ENCODE peak calls at places on chromosomes 12 and 14, in six cellular contexts. N, T, Q, A, G and E are unnamed samples.
A peak's percentile ranks its signal among the peaks of the same experiment; 100 is the strongest.

GRCh38 chr12:70920891-70921290 is 353 bp upstream of the PTPRR start:
- DNase-seq in T (no peak), Q (no peak), A (no peak), G (no peak), N (no peak), E (no peak)

GRCh38 chr12:45208604-45209487 is 7.0 kb upstream of the ANO6 start:
- DNase-seq in Q (no peak), G (peak; percentile 26), T (no peak), N (peak; percentile 85), A (peak; percentile 60), E (no peak)

GRCh38 chr14:87052646-87053225 is 940.2 kb downstream of the GALC start:
- DNase-seq in A (no peak), T (no peak), N (no peak), Q (no peak), G (no peak), E (no peak)

GRCh38 chr12:24754690-24755638 is 193.9 kb downstream of the BCAT1 start:
- DNase-seq in G (no peak), T (no peak), Q (no peak), N (peak; percentile 92), A (peak; percentile 92), E (no peak)

GRCh38 chr12:74535536-74535935 is 2.1 kb upstream of the ATXN7L3B start:
- DNase-seq in A (no peak), G (peak; percentile 53), N (no peak), Q (no peak), T (no peak), E (no peak)

GRCh38 chr12:107344035-107344808 is 250.9 kb upstream of the CRY1 start:
- DNase-seq in N (peak; percentile 77), Q (no peak), T (no peak), G (no peak), A (peak; percentile 79), E (no peak)

GRCh38 chr12:127559349-127560040 is 707.5 kb upstream of the TMEM132C start:
- DNase-seq in Q (no peak), N (peak; percentile 97), G (peak; percentile 96), A (peak; percentile 96), T (no peak), E (peak; percentile 4)

GRCh38 chr12:810635-811415 is 58.4 kb downstream of the WNK1 start:
- DNase-seq in T (no peak), A (no peak), G (no peak), Q (no peak), N (peak; percentile 35), E (no peak)

GRCh38 chr14:77570706-77571293 is 45.6 kb downstream of the SPTLC2 start:
- DNase-seq in A (no peak), Q (no peak), T (no peak), G (no peak), N (no peak), E (no peak)

GRCh38 chr12:40263616-40264409 is 39.0 kb downstream of the LRRK2 start:
- DNase-seq in Q (no peak), T (no peak), N (no peak), A (peak; percentile 45), G (peak; percentile 8), E (no peak)

GRCh38 chr14:67487937-67488893 is at the start of gene TMEM229B:
- DNase-seq in Q (peak; percentile 86), T (no peak), A (peak; percentile 42), G (peak; percentile 90), N (no peak), E (no peak)

GRCh38 chr14:21557084-21557901 is 22.6 kb downstream of the OR10G3 start:
- DNase-seq in Q (peak; percentile 80), T (peak; percentile 90), A (peak; percentile 95), G (peak; percentile 90), N (peak; percentile 88), E (peak; percentile 73)

GRCh38 chr12:120536064-120536791 is 2.1 kb downstream of the RNF10 start:
- DNase-seq in Q (peak; percentile 52), T (no peak), G (no peak), N (no peak), A (no peak), E (no peak)

GRCh38 chr14:54148251-54148650 is 191.6 kb upstream of the BMP4 start:
- DNase-seq in T (no peak), Q (no peak), A (peak; percentile 28), G (no peak), N (no peak), E (no peak)

GRCh38 chr14:33465952-33466700 is 484.7 kb downstream of the EGLN3 start:
- DNase-seq in A (peak; percentile 55), G (no peak), T (no peak), Q (no peak), N (no peak), E (no peak)

GRCh38 chr12:96981053-96981452 is 74.0 kb downstream of the NEDD1 start:
- DNase-seq in Q (no peak), G (peak; percentile 8), A (peak; percentile 76), T (no peak), N (peak; percentile 92), E (no peak)

GRCh38 chr12:578743-579449 is 84.3 kb downstream of the NINJ2 start:
- DNase-seq in A (no peak), G (no peak), N (no peak), Q (no peak), T (peak; percentile 37), E (no peak)

GRCh38 chr12:109523071-109523470 is 45.6 kb downstream of the UBE3B start:
- DNase-seq in T (no peak), A (no peak), Q (no peak), G (no peak), N (no peak), E (no peak)

DNA sequence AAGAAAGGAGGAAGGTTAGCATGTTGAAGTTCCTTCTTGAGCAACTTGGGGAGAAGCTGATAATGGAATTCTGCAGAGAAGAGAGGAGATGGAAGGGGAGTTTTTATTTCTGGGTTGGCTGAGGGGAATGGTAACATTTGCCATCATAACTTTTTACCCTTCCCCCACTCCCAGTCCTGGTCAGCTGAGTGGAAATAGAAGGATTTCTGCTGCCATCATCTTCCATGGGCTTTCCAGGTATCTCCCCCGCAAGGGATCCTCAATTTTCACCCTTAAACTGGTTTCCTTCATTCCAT is 1.3 kb downstream of the DTX3 start:
- DNase-seq in Q (no peak), G (no peak), T (no peak), N (no peak), A (no peak), E (no peak)
- TF ChIP-seq CTCF in Q (no peak), G (no peak), T (no peak), N (no peak), A (no peak), E (no peak)

GRCh38 chr12:131116437-131117117 is 162.9 kb downstream of the ADGRD1 start:
- DNase-seq in G (peak; percentile 35), T (no peak), A (peak; percentile 15), Q (no peak), N (peak; percentile 43), E (peak; percentile 61)
- TF ChIP-seq CTCF in G (peak; percentile 69), T (no peak), A (peak; percentile 2), Q (no peak), N (peak; percentile 20), E (no peak)

GRCh38 chr12:48446372-48446771 is 26.0 kb upstream of the ANP32D start:
- DNase-seq in T (no peak), A (peak; percentile 2), G (no peak), N (peak; percentile 12), Q (no peak), E (no peak)

GRCh38 chr12:48447755-48448154 is 24.6 kb upstream of the ANP32D start:
- DNase-seq in N (no peak), A (no peak), G (peak; percentile 41), Q (no peak), T (no peak), E (no peak)

GRCh38 chr12:48445538-48445937 is 26.8 kb upstream of the ANP32D start:
- DNase-seq in G (no peak), A (no peak), T (no peak), N (no peak), Q (no peak), E (no peak)

GRCh38 chr12:48441122-48441521 is 31.2 kb upstream of the ANP32D start:
- DNase-seq in A (no peak), T (no peak), Q (no peak), G (no peak), N (no peak), E (no peak)

DNA sequence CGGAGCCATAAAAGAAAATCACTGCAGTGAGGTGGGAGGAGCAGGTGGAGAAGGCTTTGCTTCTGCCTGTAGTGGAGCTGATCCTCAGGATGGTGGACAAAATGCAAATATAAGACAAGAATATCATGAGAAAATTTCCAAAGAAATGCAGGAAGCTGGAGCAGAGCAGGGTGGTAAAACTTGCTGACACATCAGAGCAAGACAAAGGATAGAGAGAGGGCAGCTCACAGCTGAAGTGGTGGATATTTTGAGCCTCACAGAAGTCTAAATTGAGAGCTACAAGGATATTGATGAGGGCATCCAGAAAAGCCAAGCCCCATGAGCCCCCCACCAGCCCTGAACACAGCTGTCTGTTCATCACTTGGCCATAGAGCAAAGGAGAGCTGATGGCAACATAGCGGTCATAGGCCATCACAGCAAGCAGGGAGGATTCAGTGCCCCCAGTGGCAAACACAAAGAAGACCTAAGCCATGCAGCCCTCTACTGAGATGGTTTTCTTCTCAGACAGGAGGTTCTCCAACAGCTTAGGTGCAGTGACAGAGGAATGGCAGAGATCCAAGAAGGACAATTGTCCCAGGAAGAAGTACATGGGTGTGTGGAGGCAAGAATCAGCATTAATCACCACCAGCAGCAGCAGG is 30.0 kb upstream of the ANP32D start:
- DNase-seq in G (peak; percentile 8), Q (no peak), T (no peak), N (no peak), A (no peak), E (no peak)
- TF ChIP-seq CTCF in G (peak; percentile 24), Q (no peak), T (no peak), N (no peak), A (no peak), E (no peak)

GRCh38 chr12:3122841-3123678 is 45.9 kb downstream of the TSPAN9 start:
- DNase-seq in N (peak; percentile 81), A (peak; percentile 69), Q (no peak), G (no peak), T (peak; percentile 88), E (peak; percentile 86)
- TF ChIP-seq CTCF in N (peak; percentile 29), A (peak; percentile 50), Q (no peak), G (no peak), T (no peak), E (no peak)

DNA sequence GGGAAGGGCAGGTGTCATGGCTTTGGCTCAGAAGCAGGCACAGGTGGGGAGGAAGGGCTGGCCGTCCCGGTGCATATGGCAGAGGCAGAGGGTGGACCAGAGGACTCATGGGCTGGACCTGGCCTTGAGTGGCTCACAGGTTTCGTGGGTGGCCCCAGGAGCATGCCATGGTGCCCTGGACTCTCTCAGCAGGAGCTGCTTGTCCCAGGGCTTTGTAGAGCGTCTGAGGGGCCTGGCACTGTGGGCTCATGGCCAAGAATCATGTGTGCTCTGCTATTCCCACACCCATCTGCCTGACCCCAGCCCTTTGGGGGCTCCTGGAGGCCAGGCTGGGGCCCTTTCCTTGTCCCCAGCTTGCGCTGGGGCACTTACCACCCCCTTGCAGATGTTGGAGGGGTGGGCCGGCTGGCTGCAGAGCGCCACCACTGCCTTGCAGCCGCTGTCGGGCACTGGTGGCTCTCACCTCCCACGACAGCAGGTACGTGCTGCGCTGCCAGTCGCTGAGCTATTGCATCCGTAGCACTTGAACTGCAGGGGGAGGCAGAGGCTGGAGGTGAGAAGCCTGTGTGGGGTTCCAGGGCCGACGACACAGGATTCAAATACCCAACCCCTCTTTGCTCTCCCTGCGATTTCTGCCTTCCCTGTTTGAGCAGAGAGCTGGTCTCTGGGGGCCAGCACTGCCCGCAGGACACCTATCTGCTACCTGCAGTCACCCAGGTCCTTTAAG is 187.4 kb upstream of the PRMT8 start:
- DNase-seq in N (no peak), Q (no peak), G (no peak), T (no peak), A (peak; percentile 22), E (peak; percentile 51)
- TF ChIP-seq CTCF in N (no peak), Q (no peak), G (no peak), T (no peak), A (peak; percentile 42), E (no peak)

GRCh38 chr14:103883263-103883523 is 35.8 kb upstream of the PPP1R13B start:
- DNase-seq in G (no peak), N (no peak), A (no peak), Q (no peak), T (no peak), E (no peak)
- TF ChIP-seq CTCF in G (no peak), N (no peak), A (no peak), Q (no peak), T (no peak), E (no peak)